ENCODE peak calls at places on chromosomes 3 and 15, in eight cellular contexts. One of them, this sample, is unnamed.

GRCh38 chr3:134376385-134376765 is 2.1 kb upstream of the AMOTL2 start:
- DNase-seq in SK-N-SH: no peak
- DNase-seq in upper lobe of right lung: peak; percentile 48
- DNase-seq in RWPE1: no peak
- DNase-seq in GM12865: no peak
- DNase-seq in brain microvascular endothelial cell: no peak
- DNase-seq in fibroblast of pulmonary artery: no peak
- DNase-seq in tibial nerve: no peak
- DNase-seq in this sample: no peak

GRCh38 chr15:39270221-39270835 is 310.6 kb upstream of the THBS1 start:
- DNase-seq in fibroblast of pulmonary artery: peak; percentile 38
- DNase-seq in RWPE1: no peak
- DNase-seq in SK-N-SH: no peak
- DNase-seq in brain microvascular endothelial cell: no peak
- DNase-seq in tibial nerve: no peak
- DNase-seq in GM12865: no peak
- DNase-seq in upper lobe of right lung: no peak
- DNase-seq in this sample: no peak

GRCh38 chr3:5298453-5298852 is 110.9 kb downstream of the EDEM1 start:
- DNase-seq in tibial nerve: no peak
- DNase-seq in brain microvascular endothelial cell: no peak
- DNase-seq in RWPE1: no peak
- DNase-seq in upper lobe of right lung: no peak
- DNase-seq in SK-N-SH: no peak
- DNase-seq in fibroblast of pulmonary artery: no peak
- DNase-seq in GM12865: peak; percentile 80
- DNase-seq in this sample: peak; percentile 9

GRCh38 chr15:101046826-101047225 is 127.7 kb downstream of the LRRK1 start:
- DNase-seq in upper lobe of right lung: no peak
- DNase-seq in fibroblast of pulmonary artery: no peak
- DNase-seq in SK-N-SH: no peak
- DNase-seq in tibial nerve: no peak
- DNase-seq in brain microvascular endothelial cell: no peak
- DNase-seq in RWPE1: no peak
- DNase-seq in GM12865: peak; percentile 47
- DNase-seq in this sample: no peak

GRCh38 chr3:36679384-36680200 is 84.8 kb downstream of the DCLK3 start:
- DNase-seq in fibroblast of pulmonary artery: peak; percentile 89
- DNase-seq in upper lobe of right lung: no peak
- DNase-seq in RWPE1: peak; percentile 59
- DNase-seq in SK-N-SH: no peak
- DNase-seq in GM12865: peak; percentile 31
- DNase-seq in tibial nerve: no peak
- DNase-seq in brain microvascular endothelial cell: peak; percentile 61
- DNase-seq in this sample: peak; percentile 92

GRCh38 chr15:34799149-34799824 is 3.9 kb upstream of the ACTC1 start:
- DNase-seq in GM12865: no peak
- DNase-seq in upper lobe of right lung: no peak
- DNase-seq in fibroblast of pulmonary artery: peak; percentile 11
- DNase-seq in SK-N-SH: peak; percentile 83
- DNase-seq in RWPE1: no peak
- DNase-seq in brain microvascular endothelial cell: no peak
- DNase-seq in tibial nerve: no peak
- DNase-seq in this sample: no peak

GRCh38 chr15:59736181-59736580 is 47.1 kb upstream of the BNIP2 start:
- DNase-seq in SK-N-SH: no peak
- DNase-seq in fibroblast of pulmonary artery: no peak
- DNase-seq in GM12865: no peak
- DNase-seq in brain microvascular endothelial cell: no peak
- DNase-seq in RWPE1: no peak
- DNase-seq in tibial nerve: no peak
- DNase-seq in upper lobe of right lung: no peak
- DNase-seq in this sample: peak; percentile 48

GRCh38 chr3:196344663-196345062 is 6.5 kb upstream of the TM4SF19 start:
- DNase-seq in SK-N-SH: no peak
- DNase-seq in brain microvascular endothelial cell: no peak
- DNase-seq in upper lobe of right lung: no peak
- DNase-seq in tibial nerve: no peak
- DNase-seq in GM12865: no peak
- DNase-seq in RWPE1: no peak
- DNase-seq in fibroblast of pulmonary artery: no peak
- DNase-seq in this sample: no peak

GRCh38 chr3:30606301-30607031 is at the start of gene TGFBR2:
- DNase-seq in GM12865: peak; percentile 60
- DNase-seq in brain microvascular endothelial cell: peak; percentile 99
- DNase-seq in SK-N-SH: peak; percentile 87
- DNase-seq in tibial nerve: peak; percentile 91
- DNase-seq in upper lobe of right lung: peak; percentile 98
- DNase-seq in fibroblast of pulmonary artery: peak; percentile 100
- DNase-seq in RWPE1: peak; percentile 91
- DNase-seq in this sample: peak; percentile 94

GRCh38 chr15:71183063-71183462 is 67.8 kb downstream of the THSD4 start:
- DNase-seq in GM12865: no peak
- DNase-seq in brain microvascular endothelial cell: no peak
- DNase-seq in RWPE1: no peak
- DNase-seq in fibroblast of pulmonary artery: no peak
- DNase-seq in SK-N-SH: no peak
- DNase-seq in upper lobe of right lung: no peak
- DNase-seq in tibial nerve: no peak
- DNase-seq in this sample: no peak

GRCh38 chr15:75902129-75902557 is 1.5 kb upstream of the FBXO22 start:
- DNase-seq in brain microvascular endothelial cell: no peak
- DNase-seq in RWPE1: no peak
- DNase-seq in SK-N-SH: peak; percentile 16
- DNase-seq in fibroblast of pulmonary artery: no peak
- DNase-seq in upper lobe of right lung: no peak
- DNase-seq in GM12865: no peak
- DNase-seq in tibial nerve: no peak
- DNase-seq in this sample: no peak

GRCh38 chr3:53845103-53845880 is 927 bp downstream of the CHDH start:
- DNase-seq in brain microvascular endothelial cell: peak; percentile 5
- DNase-seq in fibroblast of pulmonary artery: peak; percentile 17
- DNase-seq in GM12865: peak; percentile 60
- DNase-seq in tibial nerve: peak; percentile 36
- DNase-seq in RWPE1: peak; percentile 34
- DNase-seq in SK-N-SH: no peak
- DNase-seq in upper lobe of right lung: peak; percentile 86
- DNase-seq in this sample: peak; percentile 43

GRCh38 chr3:134197681-134198261 is 52.9 kb downstream of the RYK start:
- DNase-seq in tibial nerve: no peak
- DNase-seq in fibroblast of pulmonary artery: peak; percentile 81
- DNase-seq in RWPE1: peak; percentile 68
- DNase-seq in SK-N-SH: peak; percentile 48
- DNase-seq in GM12865: peak; percentile 64
- DNase-seq in brain microvascular endothelial cell: peak; percentile 56
- DNase-seq in upper lobe of right lung: no peak
- DNase-seq in this sample: peak; percentile 77

GRCh38 chr3:16917256-16917935 is 32.6 kb downstream of the PLCL2 start:
- DNase-seq in fibroblast of pulmonary artery: no peak
- DNase-seq in RWPE1: no peak
- DNase-seq in brain microvascular endothelial cell: peak; percentile 52
- DNase-seq in tibial nerve: no peak
- DNase-seq in GM12865: no peak
- DNase-seq in SK-N-SH: no peak
- DNase-seq in upper lobe of right lung: no peak
- DNase-seq in this sample: peak; percentile 20

DNA sequence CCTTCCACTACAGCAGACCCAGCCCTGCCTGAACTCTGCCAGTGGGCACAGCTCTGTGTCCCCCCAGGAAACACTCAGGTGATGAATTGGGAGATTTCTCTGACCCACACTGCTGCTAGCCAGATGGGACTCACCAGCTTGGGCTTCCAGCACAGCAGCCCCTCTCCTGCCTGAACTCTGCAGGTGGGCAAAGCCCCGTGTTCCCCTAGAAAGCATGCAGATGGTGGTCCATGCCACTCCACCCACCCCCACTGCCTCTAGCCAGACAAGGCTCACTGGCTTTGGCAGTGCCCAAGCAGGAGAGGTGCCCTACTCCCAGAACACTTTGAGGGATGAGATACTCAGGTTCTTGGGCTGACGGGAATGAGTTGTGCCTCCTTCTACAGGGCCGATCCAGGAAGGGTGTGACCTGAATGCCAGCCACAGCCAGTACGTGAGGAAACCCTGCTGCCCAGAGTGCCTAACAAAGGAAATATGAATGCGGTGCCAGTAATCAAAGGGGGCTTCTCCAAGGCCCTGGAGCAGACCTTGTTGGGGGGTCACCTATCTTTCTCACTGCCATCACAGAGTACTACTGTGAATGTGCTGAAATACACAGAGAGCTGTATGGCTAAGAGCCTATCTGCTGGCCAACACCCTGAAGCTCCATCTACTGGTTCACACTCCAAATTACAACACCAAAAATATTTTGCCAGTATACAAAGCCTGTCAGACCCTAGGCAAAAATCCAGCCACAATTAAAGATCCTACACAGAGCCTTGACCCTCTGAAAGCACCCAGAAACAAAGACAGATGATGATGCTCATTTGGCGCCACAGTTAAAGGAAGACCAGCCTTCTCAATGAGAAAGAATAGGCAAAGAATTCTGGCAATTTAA is 61.9 kb downstream of the BTLA start:
- DNase-seq in tibial nerve: no peak
- DNase-seq in GM12865: peak; percentile 74
- DNase-seq in SK-N-SH: no peak
- DNase-seq in brain microvascular endothelial cell: peak; percentile 68
- DNase-seq in RWPE1: peak; percentile 3
- DNase-seq in upper lobe of right lung: no peak
- DNase-seq in fibroblast of pulmonary artery: peak; percentile 64
- DNase-seq in this sample: peak; percentile 64
- TF ChIP-seq CTCF in tibial nerve: no peak
- TF ChIP-seq CTCF in GM12865: peak; percentile 62
- TF ChIP-seq CTCF in SK-N-SH: peak; percentile 42
- TF ChIP-seq CTCF in brain microvascular endothelial cell: peak; percentile 69
- TF ChIP-seq CTCF in RWPE1: no peak
- TF ChIP-seq CTCF in upper lobe of right lung: peak; percentile 39
- TF ChIP-seq CTCF in fibroblast of pulmonary artery: peak; percentile 47
- TF ChIP-seq CTCF in this sample: peak; percentile 72

GRCh38 chr15:67385971-67386370 is 131.4 kb downstream of the IQCH start:
- DNase-seq in GM12865: no peak
- DNase-seq in SK-N-SH: no peak
- DNase-seq in brain microvascular endothelial cell: no peak
- DNase-seq in upper lobe of right lung: no peak
- DNase-seq in RWPE1: no peak
- DNase-seq in tibial nerve: no peak
- DNase-seq in fibroblast of pulmonary artery: no peak
- DNase-seq in this sample: no peak
- TF ChIP-seq CTCF in GM12865: no peak
- TF ChIP-seq CTCF in SK-N-SH: peak; percentile 41
- TF ChIP-seq CTCF in brain microvascular endothelial cell: peak; percentile 33
- TF ChIP-seq CTCF in upper lobe of right lung: no peak
- TF ChIP-seq CTCF in RWPE1: no peak
- TF ChIP-seq CTCF in tibial nerve: no peak
- TF ChIP-seq CTCF in fibroblast of pulmonary artery: peak; percentile 6
- TF ChIP-seq CTCF in this sample: peak; percentile 12

GRCh38 chr3:52044869-52045616 is 11.3 kb downstream of the DUSP7 start:
- DNase-seq in RWPE1: no peak
- DNase-seq in GM12865: no peak
- DNase-seq in fibroblast of pulmonary artery: no peak
- DNase-seq in tibial nerve: no peak
- DNase-seq in upper lobe of right lung: no peak
- DNase-seq in brain microvascular endothelial cell: no peak
- DNase-seq in SK-N-SH: peak; percentile 58
- DNase-seq in this sample: no peak
- TF ChIP-seq CTCF in RWPE1: no peak
- TF ChIP-seq CTCF in GM12865: no peak
- TF ChIP-seq CTCF in fibroblast of pulmonary artery: no peak
- TF ChIP-seq CTCF in tibial nerve: no peak
- TF ChIP-seq CTCF in upper lobe of right lung: no peak
- TF ChIP-seq CTCF in brain microvascular endothelial cell: no peak
- TF ChIP-seq CTCF in SK-N-SH: no peak
- TF ChIP-seq CTCF in this sample: no peak

GRCh38 chr3:140910860-140911259 is 30.8 kb upstream of the SLC25A36 start:
- DNase-seq in SK-N-SH: peak; percentile 22
- DNase-seq in tibial nerve: no peak
- DNase-seq in RWPE1: no peak
- DNase-seq in brain microvascular endothelial cell: no peak
- DNase-seq in upper lobe of right lung: no peak
- DNase-seq in GM12865: no peak
- DNase-seq in fibroblast of pulmonary artery: peak; percentile 27
- DNase-seq in this sample: no peak
- TF ChIP-seq CTCF in SK-N-SH: no peak
- TF ChIP-seq CTCF in tibial nerve: no peak
- TF ChIP-seq CTCF in RWPE1: no peak
- TF ChIP-seq CTCF in brain microvascular endothelial cell: peak; percentile 38
- TF ChIP-seq CTCF in upper lobe of right lung: no peak
- TF ChIP-seq CTCF in GM12865: no peak
- TF ChIP-seq CTCF in fibroblast of pulmonary artery: peak; percentile 19
- TF ChIP-seq CTCF in this sample: peak; percentile 5